ENCODE peak calls at places on chromosomes 5 and 9, in five cellular contexts. W, Q, X, E and I are unnamed samples.
A peak's percentile ranks its signal among the peaks of the same experiment; 100 is the strongest.

GRCh38 chr9:89669361-89669842 is 64.6 kb downstream of the GADD45G start:
- DNase-seq in W (no peak), Q (no peak), X (no peak), E (no peak), I (no peak)

GRCh38 chr9:133773889-133774655 is 35.9 kb upstream of the SARDH start:
- DNase-seq in W (peak; percentile 65), Q (no peak), X (no peak), E (no peak), I (peak; percentile 71)

GRCh38 chr9:69036319-69036718 is 767 bp downstream of the FXN start:
- DNase-seq in W (no peak), Q (no peak), X (peak; percentile 18), E (peak; percentile 31), I (no peak)

GRCh38 chr5:149426931-149427330 is 47.8 kb upstream of the IL17B start:
- DNase-seq in W (peak; percentile 60), Q (no peak), X (no peak), E (no peak), I (peak; percentile 73)

GRCh38 chr9:110029422-110029814 is 178.5 kb downstream of the C9orf152 start:
- DNase-seq in W (peak; percentile 94), Q (no peak), X (no peak), E (no peak), I (peak; percentile 90)

GRCh38 chr5:34762321-34762871 is 76.6 kb upstream of the TTC23L start:
- DNase-seq in W (peak; percentile 92), Q (no peak), X (no peak), E (no peak), I (peak; percentile 94)

GRCh38 chr9:86181379-86182315 is 77.8 kb downstream of the C9orf153 start:
- DNase-seq in W (no peak), Q (no peak), X (no peak), E (no peak), I (no peak)

GRCh38 chr9:84668204-84669007 is 1.1 kb upstream of the NTRK2 start:
- DNase-seq in W (peak; percentile 43), Q (peak; percentile 44), X (peak; percentile 95), E (no peak), I (peak; percentile 44)

GRCh38 chr9:109179801-109180523 is 12.9 kb upstream of the FRRS1L start:
- DNase-seq in W (no peak), Q (no peak), X (no peak), E (no peak), I (no peak)

GRCh38 chr9:37309136-37309535 is 113.4 kb upstream of the GRHPR start:
- DNase-seq in W (no peak), Q (peak; percentile 10), X (peak; percentile 46), E (peak; percentile 29), I (no peak)

GRCh38 chr9:88537743-88538055 is 2.7 kb downstream of the NXNL2 start:
- DNase-seq in W (peak; percentile 72), Q (no peak), X (peak; percentile 57), E (no peak), I (peak; percentile 83)

GRCh38 chr9:131546336-131547084 is 1.2 kb downstream of the PRRT1B start:
- DNase-seq in W (no peak), Q (no peak), X (no peak), E (peak; percentile 35), I (no peak)

GRCh38 chr5:107365355-107366109 is 305.2 kb downstream of the EFNA5 start:
- DNase-seq in W (peak; percentile 78), Q (no peak), X (no peak), E (no peak), I (no peak)

GRCh38 chr9:119365291-119366027 is 3.8 kb downstream of the BRINP1 start:
- DNase-seq in W (no peak), Q (peak; percentile 64), X (peak; percentile 89), E (peak; percentile 11), I (no peak)

DNA sequence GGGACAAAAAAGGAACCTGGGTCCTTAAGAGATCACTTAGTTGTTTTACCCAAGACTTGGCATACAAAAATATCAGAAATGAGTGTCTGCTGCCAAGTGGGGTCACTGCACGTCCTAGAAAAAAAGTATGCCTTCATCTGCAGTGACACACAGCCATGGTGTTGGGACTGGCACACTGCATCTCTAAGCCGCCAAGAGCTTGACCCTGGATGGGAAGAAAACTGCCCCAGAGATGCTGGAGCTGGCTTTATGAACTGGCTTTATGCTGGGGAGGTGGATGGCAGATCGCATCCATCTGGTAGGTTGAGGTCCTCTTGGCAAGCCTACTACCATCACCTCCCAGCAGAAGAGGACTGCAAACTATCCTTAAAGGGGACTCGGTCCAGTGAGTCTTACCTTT is 51.6 kb downstream of the IRF1 start:
- DNase-seq in W (no peak), Q (no peak), X (no peak), E (no peak), I (no peak)
- H3K4me2 ChIP-seq in W (peak overlapping the region; percentile 72), Q (no peak overlapping the region), X (no peak overlapping the region), E (no peak overlapping the region), I (peak overlapping the region; percentile 81)

GRCh38 chr5:144202725-144203124 is 32.1 kb downstream of the KCTD16 start:
- DNase-seq in W (no peak), Q (no peak), X (no peak), E (no peak), I (no peak)

GRCh38 chr5:144206136-144206535 is 35.5 kb downstream of the KCTD16 start:
- DNase-seq in W (no peak), Q (no peak), X (no peak), E (no peak), I (peak; percentile 37)

GRCh38 chr5:144207875-144208444 is 37.3 kb downstream of the KCTD16 start:
- DNase-seq in W (no peak), Q (no peak), X (peak; percentile 31), E (no peak), I (no peak)

GRCh38 chr5:144203750-144204596 is 33.3 kb downstream of the KCTD16 start:
- DNase-seq in W (peak; percentile 46), Q (no peak), X (peak; percentile 72), E (peak; percentile 36), I (peak; percentile 86)

DNA sequence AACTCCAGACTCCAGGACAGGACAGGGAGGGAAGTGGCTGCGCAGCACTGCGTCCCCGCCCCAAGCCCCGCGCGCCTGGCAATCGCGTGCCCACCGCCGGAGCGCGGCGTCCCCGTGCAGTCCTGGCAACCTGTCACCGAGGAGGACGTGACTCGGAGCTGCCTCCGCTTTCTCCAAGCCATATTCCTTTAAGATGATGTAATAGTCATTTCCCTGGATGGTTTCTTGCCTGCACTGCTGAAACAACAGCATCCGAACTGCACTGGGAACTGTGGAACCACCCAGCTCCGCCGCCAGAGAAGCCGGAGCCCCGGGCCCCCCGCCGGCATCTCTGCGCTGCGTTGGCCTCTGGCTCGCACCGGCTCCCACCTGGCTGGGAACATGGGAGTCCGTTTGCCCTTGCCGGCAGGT is 34.5 kb downstream of the KCTD16 start:
- DNase-seq in W (peak; percentile 45), Q (no peak), X (peak; percentile 60), E (no peak), I (peak; percentile 59)
- TF ChIP-seq EZH2 in W (no peak), Q (no peak), X (no peak), E (no peak), I (peak; percentile 30)

DNA sequence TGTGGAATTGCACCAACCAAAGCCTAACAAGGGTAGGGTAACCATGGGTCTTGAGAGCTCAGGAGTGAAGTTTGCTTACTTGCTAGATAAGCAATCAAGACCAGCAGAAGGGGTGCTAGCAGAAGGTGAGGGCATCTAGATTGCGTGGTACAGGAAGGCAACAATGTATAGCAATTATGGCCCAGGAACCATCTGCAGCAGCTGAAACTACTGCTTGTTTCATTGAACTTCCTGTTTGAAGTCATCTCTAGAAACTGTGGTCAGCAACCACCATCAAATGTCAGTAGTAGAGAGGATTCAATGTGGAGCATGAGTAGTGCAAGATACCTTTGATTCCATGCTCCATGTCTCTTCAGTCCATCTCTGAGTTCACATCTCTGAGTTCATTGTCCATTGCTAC is 462.1 kb upstream of the GRAMD2B start:
- DNase-seq in W (no peak), Q (no peak), X (no peak), E (no peak), I (no peak)
- H3K4me2 ChIP-seq in W (no peak overlapping the region), Q (no peak overlapping the region), X (no peak overlapping the region), E (no peak overlapping the region), I (no peak overlapping the region)

GRCh38 chr5:171315386-171315891 is 6.4 kb downstream of the TLX3 start:
- DNase-seq in W (no peak), Q (no peak), X (peak; percentile 45), E (no peak), I (no peak)
- TF ChIP-seq EZH2 in W (peak; percentile 47), Q (no peak), X (peak; percentile 48), E (no peak), I (no peak)

DNA sequence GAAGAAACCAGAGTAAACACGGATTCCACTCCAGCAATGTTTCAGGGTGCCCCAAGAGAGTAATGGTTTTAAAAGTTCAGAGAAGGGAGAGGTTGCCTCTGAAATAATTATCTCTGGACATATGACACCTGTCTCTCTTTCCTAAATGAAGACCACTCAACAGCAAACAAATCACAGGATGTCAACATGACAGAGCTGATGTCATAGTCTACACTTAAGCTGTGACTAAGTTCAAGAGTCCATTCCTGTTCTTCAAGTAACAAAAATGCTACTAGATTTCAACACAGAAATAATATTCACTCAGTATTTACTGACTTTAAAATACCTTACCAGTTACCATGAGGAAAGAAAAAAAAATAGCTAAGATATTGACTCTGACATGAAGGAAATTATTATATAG is 44.7 kb upstream of the SLC30A5 start:
- DNase-seq in W (no peak), Q (no peak), X (no peak), E (no peak), I (no peak)
- H3K4me2 ChIP-seq in W (no peak overlapping the region), Q (no peak overlapping the region), X (no peak overlapping the region), E (no peak overlapping the region), I (no peak overlapping the region)

DNA sequence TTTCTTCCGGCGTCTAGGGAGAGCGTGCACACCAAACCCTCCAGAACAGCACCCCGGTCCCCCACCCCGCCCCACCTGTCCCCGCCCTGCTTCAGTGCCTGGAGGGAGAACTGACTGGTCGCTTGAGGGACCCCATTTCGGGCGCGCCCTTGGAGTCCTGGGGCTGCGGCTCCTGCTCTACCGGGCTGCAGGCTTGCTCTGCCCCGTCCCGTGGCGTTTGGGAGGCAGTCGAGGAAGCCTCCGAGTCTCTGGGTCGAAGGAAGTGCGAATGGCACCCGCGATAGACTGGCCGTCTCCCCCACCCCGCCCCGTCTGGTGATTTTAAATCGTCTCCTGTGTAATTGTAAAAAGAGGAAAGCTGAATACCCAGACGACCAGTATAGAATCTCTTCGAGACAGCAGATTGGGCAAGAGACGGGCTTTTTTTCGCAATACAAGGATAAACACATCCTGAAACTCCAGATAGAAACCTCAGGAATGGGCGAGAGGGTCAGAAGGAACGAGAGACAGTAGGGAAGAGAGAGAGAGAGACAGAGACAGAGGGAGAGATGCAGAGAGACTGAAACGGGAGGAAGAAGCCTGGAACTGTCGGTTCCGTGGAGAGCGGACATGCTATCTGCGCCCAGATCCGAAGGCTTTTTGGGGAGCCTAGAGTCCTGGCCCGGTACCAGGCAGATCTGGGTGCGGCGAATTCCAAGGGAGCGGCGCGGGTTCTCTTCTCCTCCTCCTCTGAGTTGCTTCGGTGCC is 9.9 kb downstream of the PRDM6 start:
- DNase-seq in W (no peak), Q (no peak), X (peak; percentile 29), E (no peak), I (peak; percentile 18)
- TF ChIP-seq EZH2 in W (no peak), Q (peak; percentile 79), X (peak; percentile 77), E (peak; percentile 51), I (no peak)

GRCh38 chr5:131999471-131999931 is 12.0 kb downstream of the ACSL6 start:
- DNase-seq in W (no peak), Q (no peak), X (no peak), E (no peak), I (no peak)

GRCh38 chr5:131998431-131999040 is 12.9 kb downstream of the ACSL6 start:
- DNase-seq in W (no peak), Q (no peak), X (no peak), E (no peak), I (no peak)

GRCh38 chr5:132000677-132001453 is 10.6 kb downstream of the ACSL6 start:
- DNase-seq in W (no peak), Q (no peak), X (no peak), E (no peak), I (no peak)

GRCh38 chr5:131999041-131999440 is 12.4 kb downstream of the ACSL6 start:
- DNase-seq in W (no peak), Q (no peak), X (no peak), E (no peak), I (no peak)

GRCh38 chr5:131999991-132000490 is 11.4 kb downstream of the ACSL6 start:
- DNase-seq in W (no peak), Q (no peak), X (no peak), E (no peak), I (no peak)
- H3K4me2 ChIP-seq in W (no peak overlapping the region), Q (no peak overlapping the region), X (no peak overlapping the region), E (no peak overlapping the region), I (no peak overlapping the region)